ENCODE peak calls at places on chromosome 21, in six cellular contexts. W is K562, M is GM12878, K is HepG2, X is H1, C is SK-N-SH. Z is an unnamed sample.
A peak's percentile ranks its signal among the peaks of the same experiment; 100 is the strongest.

GRCh38 chr21:46210378-46211136 is 18.0 kb downstream of the LSS start:
- DNase-seq in K (no peak), M (no peak), X (no peak), C (no peak), W (no peak), Z (no peak)

GRCh38 chr21:26835714-26836265 is 9.4 kb downstream of the ADAMTS1 start:
- DNase-seq in C (no peak), X (no peak), W (no peak), M (no peak), K (no peak), Z (no peak)

GRCh38 chr21:42775891-42776290 is 103.4 kb downstream of the WDR4 start:
- DNase-seq in X (no peak), K (no peak), W (no peak), C (no peak), M (no peak), Z (no peak)

GRCh38 chr21:23936224-23936623 is 1671.1 kb downstream of the MRPL39 start:
- DNase-seq in W (peak; percentile 11), M (no peak), X (no peak), K (no peak), C (peak; percentile 39), Z (no peak)

GRCh38 chr21:27423073-27423472 is 456.2 kb upstream of the ADAMTS5 start:
- DNase-seq in K (no peak), X (no peak), W (no peak), M (no peak), C (no peak), Z (no peak)

GRCh38 chr21:31930001-31930400 is 57.2 kb downstream of the HUNK start:
- DNase-seq in C (no peak), M (no peak), W (no peak), X (no peak), K (no peak), Z (no peak)

GRCh38 chr21:26583737-26584136 is 10.7 kb upstream of the CYYR1 start:
- DNase-seq in K (no peak), M (no peak), W (no peak), C (no peak), X (no peak), Z (no peak)

GRCh38 chr21:26684866-26685265 is 111.8 kb upstream of the CYYR1 start:
- DNase-seq in M (no peak), C (no peak), X (no peak), W (no peak), K (no peak), Z (no peak)

GRCh38 chr21:31926498-31926897 is 53.7 kb downstream of the HUNK start:
- DNase-seq in K (no peak), W (no peak), X (no peak), M (no peak), C (no peak), Z (no peak)

GRCh38 chr21:46622226-46622625 is 13.2 kb upstream of the PRMT2 start:
- DNase-seq in X (no peak), K (peak; percentile 94), W (no peak), M (no peak), C (no peak), Z (no peak)

GRCh38 chr21:45993210-45994085 is 11.9 kb downstream of the COL6A1 start:
- DNase-seq in W (no peak), M (no peak), C (no peak), K (no peak), X (no peak), Z (no peak)

GRCh38 chr21:41153443-41153842 is 14.5 kb upstream of the BACE2 start:
- DNase-seq in K (no peak), M (no peak), W (no peak), C (no peak), X (no peak), Z (no peak)

GRCh38 chr21:32009263-32009662 is 136.4 kb downstream of the HUNK start:
- DNase-seq in M (no peak), W (no peak), K (no peak), C (no peak), X (no peak), Z (no peak)

GRCh38 chr21:39799178-39799577 is 54.2 kb downstream of the IGSF5 start:
- DNase-seq in K (no peak), X (no peak), W (no peak), C (no peak), M (no peak), Z (no peak)

GRCh38 chr21:40976198-40977114 is 129.5 kb upstream of the DSCAM start:
- DNase-seq in C (no peak), W (no peak), M (no peak), K (no peak), X (no peak), Z (no peak)

GRCh38 chr21:44418876-44419230 is 36.5 kb upstream of the LRRC3 start:
- DNase-seq in W (no peak), X (no peak), K (no peak), M (no peak), C (no peak), Z (no peak)

GRCh38 chr21:27681841-27682240 is 715.0 kb upstream of the ADAMTS5 start:
- DNase-seq in X (no peak), C (no peak), M (no peak), K (no peak), W (no peak), Z (no peak)

GRCh38 chr21:26850116-26850643 is 5.0 kb upstream of the ADAMTS1 start:
- DNase-seq in X (no peak), C (peak; percentile 51), K (peak; percentile 36), M (peak; percentile 0), W (no peak), Z (peak; percentile 2)

GRCh38 chr21:45982256-45982757 is 737 bp downstream of the COL6A1 start:
- DNase-seq in M (no peak), C (peak; percentile 71), X (no peak), K (no peak), W (no peak), Z (no peak)

GRCh38 chr21:28480091-28480869 is 512.4 kb downstream of the LTN1 start:
- DNase-seq in M (no peak), X (no peak), C (no peak), K (no peak), W (no peak), Z (no peak)

GRCh38 chr21:41768371-41769042 is 1.7 kb upstream of the RIPK4 start:
- DNase-seq in C (peak; percentile 60), W (no peak), X (no peak), M (no peak), K (peak; percentile 95), Z (peak; percentile 32)

GRCh38 chr21:23887709-23888303 is 1719.5 kb downstream of the MRPL39 start:
- DNase-seq in M (no peak), K (no peak), W (no peak), C (no peak), X (no peak), Z (no peak)

GRCh38 chr21:30577766-30578165 is 12.4 kb downstream of the KRTAP22-2 start:
- DNase-seq in X (no peak), M (no peak), C (no peak), K (no peak), W (no peak), Z (no peak)

GRCh38 chr21:45484318-45484717 is 57.9 kb downstream of the SLC19A1 start:
- DNase-seq in C (no peak), K (no peak), X (no peak), W (no peak), M (no peak), Z (no peak)

GRCh38 chr21:43702785-43703067 is 16.2 kb upstream of the PDXK start:
- DNase-seq in C (no peak), K (no peak), W (no peak), M (no peak), X (no peak), Z (no peak)

GRCh38 chr21:46634966-46635323 is 529 bp upstream of the PRMT2 start:
- DNase-seq in X (peak; percentile 53), M (peak; percentile 16), W (no peak), C (peak; percentile 80), K (peak; percentile 70), Z (peak; percentile 40)

GRCh38 chr21:31335957-31336738 is 7.9 kb downstream of the TIAM1 start:
- DNase-seq in X (no peak), W (no peak), M (no peak), C (no peak), K (no peak), Z (no peak)

GRCh38 chr21:42878678-42878992 is 704 bp downstream of the WDR4 start:
- DNase-seq in X (no peak), W (no peak), C (no peak), M (no peak), K (no peak), Z (no peak)

GRCh38 chr21:42469272-42469671 is 26.8 kb downstream of the RSPH1 start:
- DNase-seq in X (no peak), C (no peak), M (peak; percentile 77), K (peak; percentile 16), W (no peak), Z (no peak)

DNA sequence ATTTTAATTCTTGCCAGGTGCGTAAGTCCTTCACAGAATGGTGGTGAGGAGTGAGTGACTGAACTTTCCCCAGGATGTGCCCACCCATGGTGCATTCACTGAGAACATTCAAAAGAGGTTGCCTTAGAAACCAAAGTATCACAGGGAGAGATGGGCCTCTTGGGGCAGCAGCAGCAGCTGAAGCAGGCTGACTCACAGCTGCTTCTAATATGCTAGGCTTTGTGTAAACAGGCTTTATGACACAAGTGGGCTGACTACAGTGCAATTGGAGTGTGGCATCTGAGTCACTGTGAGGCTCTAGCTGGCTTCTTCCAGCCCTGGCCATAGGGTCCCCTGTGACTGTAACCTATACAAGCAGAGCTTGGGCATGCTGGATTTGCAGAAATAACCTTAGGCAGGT is 12.6 kb downstream of the PIGP start:
- DNase-seq in M (no peak), C (peak; percentile 45), W (no peak), X (peak; percentile 43), K (peak; percentile 89), Z (peak; percentile 82)
- TF ChIP-seq CTCF in M (no peak), C (peak; percentile 30), W (no peak), X (no peak), K (peak; percentile 29), Z (no peak)

DNA sequence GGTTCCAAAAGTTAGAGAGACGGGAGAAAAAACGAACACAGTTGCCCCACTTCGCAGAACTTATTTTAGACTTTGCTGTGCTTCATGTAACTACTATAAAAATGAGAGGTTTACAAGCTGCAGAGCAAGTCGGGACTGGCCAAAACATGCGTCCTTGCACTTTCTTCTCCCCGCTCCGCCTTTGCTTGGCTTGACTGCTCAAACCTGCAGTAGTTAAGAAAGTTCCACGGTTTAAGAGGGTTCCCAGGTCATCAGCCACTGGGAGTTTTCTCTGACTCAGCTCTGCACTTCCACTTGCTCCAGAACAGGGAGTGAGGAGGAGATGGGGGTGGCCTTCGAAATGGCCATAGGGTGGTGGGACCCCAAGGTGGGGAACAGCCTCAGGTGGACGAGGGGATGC is 36.2 kb downstream of the CLIC6 start:
- DNase-seq in K (no peak), C (no peak), X (no peak), M (no peak), W (no peak), Z (no peak)
- TF ChIP-seq JUND in K (no peak), C (no peak), X (no peak), M (no peak), W (no peak), Z (no peak)

GRCh38 chr21:20971296-20971921 is 26.8 kb upstream of the NCAM2 start:
- DNase-seq in C (peak; percentile 65), X (peak; percentile 15), K (peak; percentile 18), M (no peak), W (peak; percentile 33), Z (no peak)
- TF ChIP-seq CTCF in C (peak; percentile 71), X (peak; percentile 43), K (peak; percentile 16), M (no peak), W (peak; percentile 56), Z (no peak)

DNA sequence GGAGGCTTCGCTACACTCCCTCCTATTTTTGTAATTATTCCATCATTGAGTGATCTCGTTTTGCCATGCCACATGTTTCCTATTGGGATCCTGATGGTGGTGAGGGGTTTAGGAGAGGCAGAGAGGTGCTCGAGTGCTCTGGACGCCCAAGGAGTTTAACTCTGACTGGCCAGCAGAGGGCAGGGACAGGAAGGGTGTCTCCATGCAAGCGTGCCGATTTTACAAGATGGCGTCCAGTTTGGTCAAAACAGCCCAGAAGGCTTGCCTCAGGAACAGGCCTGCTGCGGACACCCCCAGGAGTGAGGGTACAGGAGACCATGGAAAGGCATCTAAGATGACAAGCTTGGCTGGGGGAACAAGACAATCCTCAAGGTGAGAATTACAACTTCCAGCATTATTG is 33.8 kb upstream of the KCNE2 start:
- DNase-seq in W (peak; percentile 56), K (no peak), M (no peak), X (no peak), C (no peak), Z (no peak)
- TF ChIP-seq JUND in W (no peak), K (no peak), M (no peak), X (no peak), C (no peak), Z (no peak)

Z was measured in HCT116.